ENCODE peak calls at places on chromosomes 2 and 18, in five cellular contexts. Y is nucleus accumbens; L is iPS DF 6.9; V is fibroblast of lung; W is stimulated activated CD4-positive, alpha-beta T cell treated with anti-CD3 and anti-CD28 coated beads, Interleukin-15, amount 100 ng/mL, for 24 hours. U is an unnamed sample.

GRCh38 chr2:27831279-27832050 is 58.7 kb downstream of the RBKS start:
- DNase-seq in Y (no peak), L (no peak), V (peak; percentile 20), W (no peak), U (no peak)

GRCh38 chr2:47334356-47335136 is 68.4 kb upstream of the MSH2 start:
- DNase-seq in Y (no peak), L (no peak), V (no peak), W (no peak), U (peak; percentile 80)

GRCh38 chr2:31654241-31654640 is 73.5 kb upstream of the SRD5A2 start:
- DNase-seq in Y (no peak), L (no peak), V (no peak), W (no peak), U (no peak)

GRCh38 chr18:78779996-78780718 is 199.5 kb upstream of the SALL3 start:
- DNase-seq in Y (no peak), L (no peak), V (no peak), W (no peak), U (no peak)

GRCh38 chr2:74244286-74244685 is 45.9 kb downstream of the MTHFD2 start:
- DNase-seq in Y (no peak), L (no peak), V (no peak), W (no peak), U (no peak)

GRCh38 chr2:232363784-232364615 is 14.6 kb upstream of the ALPP start:
- DNase-seq in Y (no peak), L (no peak), V (peak; percentile 23), W (no peak), U (no peak)

GRCh38 chr18:44507729-44508325 is 172.9 kb upstream of the SETBP1 start:
- DNase-seq in Y (peak; percentile 4), L (no peak), V (no peak), W (no peak), U (no peak)

GRCh38 chr2:133194068-133194655 is 374.1 kb downstream of the NCKAP5 start:
- DNase-seq in Y (no peak), L (no peak), V (peak; percentile 54), W (no peak), U (no peak)

GRCh38 chr2:150911766-150912280 is 349.8 kb downstream of the RBM43 start:
- DNase-seq in Y (no peak), L (no peak), V (peak; percentile 96), W (no peak), U (no peak)